ENCODE peak calls at places on chromosomes 16 and 17, in six cellular contexts. W, U, E, X, C and D are unnamed samples.

GRCh38 chr16:75282811-75283281 is 31.4 kb upstream of the BCAR1 start:
- DNase-seq in W (no peak), U (no peak), E (no peak), X (peak; percentile 45), C (no peak), D (no peak)

GRCh38 chr16:68072038-68072695 is 13.0 kb upstream of the NFATC3 start:
- DNase-seq in W (no peak), U (no peak), E (peak; percentile 34), X (peak; percentile 78), C (no peak), D (no peak)

GRCh38 chr17:62693616-62694415 is 66.3 kb downstream of the MRC2 start:
- DNase-seq in W (no peak), U (no peak), E (peak; percentile 36), X (no peak), C (no peak), D (no peak)

GRCh38 chr16:912684-913613 is 57.8 kb downstream of the LMF1 start:
- DNase-seq in W (no peak), U (no peak), E (no peak), X (no peak), C (peak; percentile 83), D (no peak)

GRCh38 chr16:88023786-88024185 is 72.6 kb downstream of the BANP start:
- DNase-seq in W (no peak), U (no peak), E (no peak), X (no peak), C (no peak), D (no peak)

GRCh38 chr17:77644181-77644972 is 314.1 kb upstream of the TNRC6C start:
- DNase-seq in W (no peak), U (no peak), E (no peak), X (no peak), C (no peak), D (no peak)

GRCh38 chr17:18039535-18040286 is 503 bp downstream of the GID4 start:
- DNase-seq in W (peak; percentile 36), U (peak; percentile 36), E (peak; percentile 83), X (no peak), C (no peak), D (no peak)

GRCh38 chr16:66207139-66207863 is 159.2 kb upstream of the CDH5 start:
- DNase-seq in W (no peak), U (no peak), E (no peak), X (no peak), C (no peak), D (no peak)

GRCh38 chr16:648071-648785 is 937 bp upstream of the WDR90 start:
- DNase-seq in W (no peak), U (peak; percentile 59), E (no peak), X (no peak), C (peak; percentile 57), D (no peak)

GRCh38 chr17:64741924-64742670 is 80.0 kb upstream of the SMURF2 start:
- DNase-seq in W (no peak), U (no peak), E (no peak), X (peak; percentile 81), C (no peak), D (no peak)

GRCh38 chr16:62738631-62739030 is 702.4 kb upstream of the CDH8 start:
- DNase-seq in W (no peak), U (no peak), E (no peak), X (no peak), C (no peak), D (no peak)

GRCh38 chr16:22216191-22216831 is 10.2 kb downstream of the EEF2K start:
- DNase-seq in W (no peak), U (no peak), E (peak; percentile 67), X (peak; percentile 68), C (no peak), D (no peak)

GRCh38 chr16:22220714-22221113 is 14.6 kb downstream of the EEF2K start:
- DNase-seq in W (no peak), U (no peak), E (no peak), X (no peak), C (no peak), D (no peak)

GRCh38 chr16:22220076-22220453 is 14.0 kb downstream of the EEF2K start:
- DNase-seq in W (no peak), U (no peak), E (no peak), X (peak; percentile 27), C (no peak), D (no peak)

GRCh38 chr16:22219389-22220075 is 13.5 kb downstream of the EEF2K start:
- DNase-seq in W (no peak), U (no peak), E (no peak), X (no peak), C (no peak), D (no peak)

GRCh38 chr16:22217890-22218730 is 12.0 kb downstream of the EEF2K start:
- DNase-seq in W (peak; percentile 51), U (no peak), E (peak; percentile 76), X (no peak), C (no peak), D (peak; percentile 83)
- TF ChIP-seq BHLHE40 in W (no peak), U (no peak), E (no peak), X (no peak), C (no peak), D (peak; percentile 18)

DNA sequence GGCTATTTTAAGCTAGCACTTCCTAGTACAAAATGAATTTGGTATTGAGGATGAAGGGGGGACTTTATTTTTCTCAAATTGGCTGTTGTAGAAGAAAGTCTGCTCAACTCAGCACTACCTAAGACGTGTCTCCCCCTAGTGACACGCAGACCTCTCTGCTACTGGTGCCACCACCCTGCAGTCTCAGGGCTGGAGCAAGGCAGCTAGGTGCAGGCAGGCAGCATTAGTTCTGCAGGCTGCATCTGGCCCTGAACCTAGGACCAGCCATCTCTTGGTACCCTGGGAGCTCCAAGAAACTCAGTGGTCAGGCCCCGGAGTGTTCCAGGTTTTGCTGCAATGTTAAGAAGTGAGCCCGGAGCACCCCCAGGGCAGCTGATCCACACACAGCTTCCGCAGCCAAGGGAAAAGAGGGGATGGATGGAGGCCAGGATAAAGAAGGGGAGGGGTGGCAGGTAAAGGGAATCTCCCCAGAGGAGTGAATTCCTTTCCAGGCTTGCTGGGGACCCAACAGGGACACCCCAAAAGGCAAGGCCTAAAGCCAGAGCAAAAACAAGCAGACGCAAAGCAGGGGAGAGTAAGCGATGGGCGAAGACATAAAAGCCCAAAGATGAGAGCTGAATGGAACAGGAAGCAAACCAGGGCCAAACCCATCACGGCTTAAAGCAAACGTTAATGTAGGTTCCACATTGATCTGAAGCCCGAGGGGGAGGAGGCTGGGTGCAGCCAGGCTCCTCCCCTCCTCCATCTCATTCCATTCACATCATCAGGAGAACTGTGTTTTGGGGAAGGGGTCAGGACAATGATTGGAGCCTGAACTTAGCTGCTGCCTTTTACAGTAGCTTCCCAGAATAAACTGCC is 200.5 kb downstream of the ZFHX3 start:
- DNase-seq in W (peak; percentile 63), U (peak; percentile 42), E (peak; percentile 33), X (peak; percentile 36), C (peak; percentile 30), D (no peak)
- TF ChIP-seq BHLHE40 in W (no peak), U (no peak), E (no peak), X (no peak), C (no peak), D (no peak)

DNA sequence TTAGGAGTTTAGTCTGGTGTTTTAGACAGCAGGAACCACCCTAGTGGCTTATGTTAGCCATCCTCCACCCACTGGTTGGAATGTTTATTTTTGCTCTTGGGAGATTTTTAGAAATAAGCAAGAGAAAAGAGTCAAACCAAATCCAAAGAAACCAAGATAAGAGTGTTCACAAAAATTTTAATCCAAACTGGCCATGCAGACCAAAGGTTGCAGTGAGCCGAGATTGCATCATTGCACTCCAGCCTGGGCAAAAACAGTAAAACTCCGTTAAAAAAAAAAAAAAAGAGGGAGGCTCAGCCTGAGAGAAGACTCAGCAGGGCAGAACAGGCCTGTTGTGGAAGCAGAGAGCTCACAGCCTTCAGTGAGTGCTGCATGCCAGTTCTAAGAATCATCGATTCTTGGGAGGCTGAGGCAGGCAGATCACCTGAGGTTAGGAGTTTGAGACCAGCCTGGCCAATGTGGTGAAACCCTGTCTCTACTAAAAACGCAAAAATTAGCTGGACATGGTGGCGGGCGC is 12.2 kb upstream of the C16orf54 start:
- DNase-seq in W (no peak), U (no peak), E (no peak), X (peak; percentile 77), C (peak; percentile 82), D (no peak)
- TF ChIP-seq BHLHE40 in W (no peak), U (no peak), E (no peak), X (no peak), C (no peak), D (no peak)

GRCh38 chr16:3020247-3020603 is at the start of gene TNFRSF12A:
- DNase-seq in W (peak; percentile 64), U (peak; percentile 86), E (peak; percentile 87), X (peak; percentile 68), C (peak; percentile 66), D (no peak)
- TF ChIP-seq BHLHE40 in W (no peak), U (no peak), E (no peak), X (no peak), C (no peak), D (peak; percentile 50)

GRCh38 chr17:79630821-79631639 is 20.2 kb upstream of the RBFOX3 start:
- DNase-seq in W (no peak), U (peak; percentile 5), E (no peak), X (no peak), C (no peak), D (no peak)
- TF ChIP-seq BHLHE40 in W (no peak), U (no peak), E (no peak), X (no peak), C (no peak), D (no peak)

GRCh38 chr17:850828-851759 is 68.9 kb downstream of the MRM3 start:
- DNase-seq in W (no peak), U (no peak), E (no peak), X (peak; percentile 40), C (no peak), D (no peak)
- TF ChIP-seq BHLHE40 in W (no peak), U (no peak), E (no peak), X (no peak), C (no peak), D (no peak)

GRCh38 chr17:3527896-3528603 is 29.6 kb downstream of the TRPV3 start:
- DNase-seq in W (no peak), U (no peak), E (no peak), X (no peak), C (no peak), D (no peak)
- TF ChIP-seq BHLHE40 in W (no peak), U (no peak), E (no peak), X (no peak), C (no peak), D (no peak)

GRCh38 chr17:42122371-42123303 is at the start of gene HSPB9:
- DNase-seq in W (no peak), U (no peak), E (no peak), X (no peak), C (no peak), D (no peak)
- TF ChIP-seq BHLHE40 in W (no peak), U (no peak), E (no peak), X (no peak), C (no peak), D (no peak)

DNA sequence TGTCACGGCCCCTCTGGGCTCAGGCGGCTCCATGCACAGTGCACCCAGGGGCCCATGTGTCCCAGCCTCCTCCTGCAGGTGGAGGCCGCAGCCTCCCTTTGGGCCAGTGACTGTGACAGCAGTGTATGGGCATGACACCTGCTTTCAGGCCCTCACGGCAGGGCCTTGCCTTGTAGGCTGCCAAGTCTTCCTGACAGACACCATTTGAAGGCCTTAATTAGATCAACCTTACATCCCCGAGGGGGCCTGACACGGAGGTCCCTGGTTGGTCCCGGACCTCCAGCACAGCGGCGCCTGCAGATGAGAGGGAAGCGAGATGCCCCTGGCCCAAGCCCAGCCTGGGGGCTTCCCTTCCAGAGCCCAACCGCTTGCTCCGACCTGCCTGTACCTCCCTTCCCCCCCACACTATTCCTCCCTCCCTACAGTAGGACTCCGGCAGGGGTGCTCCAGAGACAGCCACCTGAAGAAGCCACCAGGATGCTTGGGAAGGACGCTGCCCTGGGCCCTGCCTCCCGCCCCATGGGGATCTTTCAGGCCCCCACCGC is 31.9 kb downstream of the BAIAP2 start:
- DNase-seq in W (no peak), U (no peak), E (no peak), X (no peak), C (no peak), D (no peak)
- TF ChIP-seq BHLHE40 in W (no peak), U (no peak), E (no peak), X (no peak), C (no peak), D (no peak)